ENCODE peak calls at places on chromosome 18, in nine cellular contexts. P is psoas muscle, Z is activated T-cell treated with anti-CD3 and anti-CD28 coated beads for 48 hours, H is AG09309, O is T-helper 2 cell, K is CMK, V is GM10248, J is AG10803, I is cardiac fibroblast. X is an unnamed sample.

GRCh38 chr18:36514778-36515177 is 217.3 kb downstream of the FHOD3 start:
- DNase-seq in K (no peak), J (peak), O (no peak), V (no peak), I (no peak), Z (no peak), P (no peak), H (no peak), X (peak)

GRCh38 chr18:33761363-33761762 is 183.3 kb downstream of the ASXL3 start:
- DNase-seq in O (no peak), H (no peak), V (no peak), K (no peak), J (peak), P (no peak), I (peak), Z (no peak), X (no peak)

GRCh38 chr18:56550121-56550520 is 88.3 kb downstream of the TXNL1 start:
- DNase-seq in K (no peak), O (no peak), P (no peak), Z (no peak), H (no peak), V (no peak), J (no peak), I (peak), X (no peak)

GRCh38 chr18:43760010-43760409 is 482.7 kb upstream of the SYT4 start:
- DNase-seq in Z (no peak), V (no peak), K (no peak), O (no peak), P (no peak), J (no peak), H (no peak), I (no peak), X (no peak)

GRCh38 chr18:23422751-23423418 is 30.2 kb upstream of the RIOK3 start:
- DNase-seq in H (no peak), I (peak), O (no peak), J (peak), K (no peak), Z (peak), P (peak), V (peak), X (peak)

GRCh38 chr18:51279367-51279984 is 82.0 kb upstream of the MEX3C start:
- DNase-seq in V (peak), J (no peak), Z (no peak), I (no peak), O (no peak), H (no peak), K (no peak), P (no peak), X (no peak)

GRCh38 chr18:23207191-23207955 is 72.1 kb downstream of the CABLES1 start:
- DNase-seq in Z (no peak), I (no peak), J (no peak), K (no peak), V (no peak), O (no peak), P (no peak), H (no peak), X (no peak)

GRCh38 chr18:3059272-3059671 is 46.3 kb upstream of the LPIN2 start:
- DNase-seq in J (no peak), K (no peak), O (no peak), I (no peak), P (no peak), Z (no peak), V (no peak), H (no peak), X (no peak)

GRCh38 chr18:78610646-78611045 is 369.0 kb upstream of the SALL3 start:
- DNase-seq in Z (no peak), H (no peak), V (no peak), K (no peak), J (no peak), O (no peak), P (no peak), I (no peak), X (no peak)

GRCh38 chr18:42798606-42799005 is 316.9 kb downstream of the RIT2 start:
- DNase-seq in P (no peak), J (no peak), H (no peak), K (no peak), V (no peak), I (no peak), O (no peak), Z (no peak), X (no peak)

GRCh38 chr18:27377251-27377650 is 192.1 kb upstream of the CHST9 start:
- DNase-seq in J (no peak), H (no peak), P (no peak), V (no peak), K (no peak), O (no peak), Z (no peak), I (no peak), X (peak)

GRCh38 chr18:58216071-58216471 is 172.0 kb downstream of the NEDD4L start:
- DNase-seq in H (no peak), I (peak), V (no peak), P (no peak), K (no peak), J (peak), Z (no peak), O (no peak), X (peak)

GRCh38 chr18:45312727-45313126 is 302.5 kb upstream of the SLC14A2 start:
- DNase-seq in K (no peak), I (no peak), O (no peak), P (no peak), J (no peak), V (no peak), H (no peak), Z (no peak), X (no peak)

GRCh38 chr18:62329676-62330454 is 4.8 kb downstream of the TNFRSF11A start:
- DNase-seq in J (peak), P (no peak), Z (peak), V (no peak), H (peak), I (peak), O (no peak), K (no peak), X (peak)

GRCh38 chr18:52152036-52152435 is 188.0 kb upstream of the DCC start:
- DNase-seq in K (no peak), O (no peak), P (no peak), V (no peak), I (no peak), H (no peak), Z (no peak), J (no peak), X (no peak)

GRCh38 chr18:63175264-63175663 is 144.3 kb downstream of the BCL2 start:
- DNase-seq in P (no peak), V (no peak), Z (no peak), O (no peak), I (no peak), H (no peak), K (no peak), J (no peak), X (no peak)

GRCh38 chr18:8153887-8154583 is 455.2 kb upstream of the RAB12 start:
- DNase-seq in J (peak), I (no peak), V (no peak), O (no peak), K (no peak), H (peak), P (no peak), Z (no peak), X (peak)

GRCh38 chr18:8747440-8747937 is 42.1 kb downstream of the MTCL1 start:
- DNase-seq in J (peak), Z (no peak), O (no peak), K (no peak), H (peak), I (peak), P (no peak), V (no peak), X (peak)

GRCh38 chr18:45541421-45541820 is 73.9 kb upstream of the SLC14A2 start:
- DNase-seq in H (no peak), P (no peak), K (no peak), I (no peak), O (no peak), J (no peak), V (no peak), Z (no peak), X (no peak)

GRCh38 chr18:8686556-8686955 is 18.8 kb upstream of the MTCL1 start:
- DNase-seq in Z (no peak), J (no peak), O (no peak), I (no peak), P (no peak), K (no peak), H (no peak), V (no peak), X (no peak)

GRCh38 chr18:46220116-46220515 is 115.9 kb downstream of the HAUS1 start:
- DNase-seq in V (no peak), I (peak), H (peak), Z (no peak), J (peak), K (no peak), O (no peak), P (no peak), X (peak)

X was measured in LHCN-M2.